ENCODE peak calls at places on chromosomes 3 and 15, in five cellular contexts. P is suprapubic skin, H is endothelial cell, Z is stomach, R is upper lobe of right lung. F is an unnamed sample.

GRCh38 chr3:4551826-4552442 is 58.8 kb downstream of the ITPR1 start:
- DNase-seq in P (no peak), H (no peak), R (no peak), Z (no peak), F (no peak)

GRCh38 chr15:99135194-99135593 is 30.3 kb downstream of the SYNM start:
- DNase-seq in R (no peak), Z (no peak), H (no peak), P (no peak), F (no peak)

GRCh38 chr3:169764164-169764452 is 752 bp downstream of the TERC start:
- DNase-seq in P (no peak), H (no peak), Z (no peak), R (no peak), F (no peak)

GRCh38 chr3:156664285-156665178 is 9.9 kb upstream of the TIPARP start:
- DNase-seq in Z (no peak), P (no peak), R (no peak), H (no peak), F (no peak)

GRCh38 chr15:65862682-65863081 is 6.6 kb upstream of the RAB11A start:
- DNase-seq in P (no peak), R (no peak), Z (peak; percentile 38), H (peak; percentile 38), F (no peak)

GRCh38 chr15:55552926-55553325 is 35.2 kb downstream of the PYGO1 start:
- DNase-seq in H (no peak), P (no peak), R (no peak), Z (no peak), F (no peak)

GRCh38 chr15:70604671-70605070 is 158.7 kb downstream of the UACA start:
- DNase-seq in H (no peak), R (no peak), P (no peak), Z (no peak), F (no peak)

GRCh38 chr3:39118079-39118478 is 10.6 kb downstream of the TTC21A start:
- DNase-seq in Z (no peak), H (no peak), R (no peak), P (no peak), F (no peak)

GRCh38 chr15:51336011-51336410 is 2.4 kb downstream of the CYP19A1 start:
- DNase-seq in Z (no peak), P (no peak), R (no peak), H (no peak), F (no peak)

GRCh38 chr3:194522579-194523046 is 35.8 kb upstream of the ATP13A3 start:
- DNase-seq in H (no peak), Z (no peak), P (no peak), R (no peak), F (no peak)

GRCh38 chr3:61378321-61378720 is 127.1 kb upstream of the FHIT start:
- DNase-seq in Z (no peak), R (no peak), P (no peak), H (no peak), F (no peak)

GRCh38 chr3:98010194-98010882 is 24.8 kb downstream of the GABRR3 start:
- DNase-seq in Z (no peak), R (no peak), H (no peak), P (no peak), F (no peak)

GRCh38 chr3:101195951-101196713 is 124.2 kb downstream of the IMPG2 start:
- DNase-seq in H (no peak), P (no peak), R (no peak), Z (no peak), F (no peak)

GRCh38 chr15:66826504-66826903 is 124.5 kb downstream of the SMAD6 start:
- DNase-seq in Z (no peak), R (peak; percentile 17), P (peak; percentile 22), H (no peak), F (no peak)

GRCh38 chr3:135041586-135041985 is 246.5 kb downstream of the EPHB1 start:
- DNase-seq in R (no peak), Z (no peak), H (no peak), P (no peak), F (no peak)

GRCh38 chr3:53328750-53329149 is 18.6 kb downstream of the DCP1A start:
- DNase-seq in R (no peak), Z (no peak), P (no peak), H (no peak), F (no peak)

GRCh38 chr3:142896201-142896755 is 7.4 kb upstream of the PCOLCE2 start:
- DNase-seq in Z (no peak), H (no peak), P (no peak), R (no peak), F (no peak)

GRCh38 chr15:38514601-38515000 is 50.0 kb downstream of the RASGRP1 start:
- DNase-seq in P (no peak), H (no peak), Z (no peak), R (no peak), F (no peak)

GRCh38 chr15:90885432-90886290 is 1.4 kb downstream of the FES start:
- DNase-seq in R (peak; percentile 91), H (peak; percentile 86), P (peak; percentile 91), Z (peak; percentile 77), F (peak; percentile 91)

GRCh38 chr15:90887037-90887481 is 2.8 kb downstream of the FES start:
- DNase-seq in P (no peak), Z (no peak), H (no peak), R (no peak), F (no peak)

GRCh38 chr15:90884719-90885431 is 571 bp downstream of the FES start:
- DNase-seq in H (no peak), Z (no peak), R (no peak), P (no peak), F (no peak)

GRCh38 chr15:90883971-90884718 is at the start of gene FES:
- DNase-seq in P (no peak), R (peak; percentile 92), Z (peak; percentile 67), H (peak; percentile 70), F (no peak)

GRCh38 chr15:90886291-90886614 is 1.9 kb downstream of the FES start:
- DNase-seq in R (no peak), P (no peak), H (no peak), Z (no peak), F (no peak)
- TF ChIP-seq CTCF in R (no peak), P (no peak), H (peak; percentile 18), Z (no peak), F (no peak)

GRCh38 chr3:152471814-152472605 is 203.3 kb downstream of the MBNL1 start:
- DNase-seq in Z (peak; percentile 62), R (no peak), P (peak; percentile 68), H (peak; percentile 40), F (no peak)
- TF ChIP-seq CTCF in Z (peak; percentile 59), R (peak; percentile 75), P (peak; percentile 67), H (peak; percentile 65), F (peak; percentile 77)

GRCh38 chr3:140096037-140096436 is 161.1 kb downstream of the CLSTN2 start:
- DNase-seq in Z (no peak), R (no peak), H (no peak), P (no peak), F (no peak)

GRCh38 chr3:140089403-140090072 is 154.6 kb downstream of the CLSTN2 start:
- DNase-seq in H (no peak), P (no peak), R (no peak), Z (no peak), F (no peak)

GRCh38 chr3:140093742-140094141 is 158.8 kb downstream of the CLSTN2 start:
- DNase-seq in P (no peak), R (no peak), Z (peak; percentile 59), H (no peak), F (no peak)

GRCh38 chr3:140091143-140091542 is 156.2 kb downstream of the CLSTN2 start:
- DNase-seq in P (no peak), Z (no peak), R (no peak), H (no peak), F (no peak)

DNA sequence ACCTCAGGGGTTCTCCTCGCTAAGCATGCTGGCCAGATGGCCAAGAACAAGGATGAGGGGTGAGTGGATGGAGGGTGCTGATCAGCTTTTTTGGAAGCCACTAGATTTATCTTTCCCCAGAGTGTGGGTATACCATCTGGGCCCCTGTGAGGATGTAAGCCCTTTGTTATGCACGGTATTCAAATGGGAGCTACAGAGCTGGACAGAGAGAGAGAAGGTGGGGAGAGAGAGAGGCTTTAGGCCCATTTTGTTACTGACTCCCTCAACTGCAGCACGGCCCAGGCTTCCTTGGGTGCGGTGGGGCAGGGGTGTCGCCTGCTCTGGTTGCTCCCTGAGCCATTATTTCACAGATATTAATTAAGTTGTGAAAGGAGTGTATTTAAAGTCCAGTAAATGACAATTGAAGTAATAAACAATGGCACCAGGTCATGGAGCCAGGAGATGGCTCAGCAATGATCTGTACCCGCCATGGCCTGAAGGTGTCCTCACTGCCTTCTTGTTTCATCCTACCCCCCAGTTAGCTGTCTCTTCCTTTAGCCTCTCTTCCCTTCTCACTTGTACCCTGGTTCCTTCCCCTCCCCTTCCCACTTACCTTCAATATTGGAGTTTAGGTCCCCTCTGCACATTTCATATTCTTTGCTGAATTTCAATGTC is 158.0 kb downstream of the CLSTN2 start:
- DNase-seq in Z (no peak), P (no peak), H (peak; percentile 9), R (no peak), F (no peak)
- TF ChIP-seq CTCF in Z (no peak), P (no peak), H (no peak), R (no peak), F (peak; percentile 17)

GRCh38 chr15:90340345-90340744 is 11.7 kb upstream of the ZNF774 start:
- DNase-seq in Z (no peak), H (no peak), P (no peak), R (no peak), F (no peak)
- TF ChIP-seq CTCF in Z (no peak), H (no peak), P (no peak), R (no peak), F (no peak)

GRCh38 chr3:94990952-94991705 is 928.3 kb downstream of the NSUN3 start:
- DNase-seq in H (no peak), P (no peak), Z (no peak), R (no peak), F (no peak)
- TF ChIP-seq CTCF in H (no peak), P (no peak), Z (no peak), R (no peak), F (peak; percentile 55)

GRCh38 chr3:122586918-122587317 is 9.5 kb downstream of the PARP15 start:
- DNase-seq in Z (no peak), H (no peak), R (no peak), P (no peak), F (no peak)

GRCh38 chr3:122590581-122590980 is 13.1 kb downstream of the PARP15 start:
- DNase-seq in P (no peak), R (no peak), H (no peak), Z (no peak), F (no peak)

GRCh38 chr3:122586098-122586497 is 8.6 kb downstream of the PARP15 start:
- DNase-seq in Z (no peak), H (no peak), R (no peak), P (no peak), F (no peak)

GRCh38 chr3:122587572-122587971 is 10.1 kb downstream of the PARP15 start:
- DNase-seq in R (no peak), H (no peak), Z (no peak), P (no peak), F (no peak)

DNA sequence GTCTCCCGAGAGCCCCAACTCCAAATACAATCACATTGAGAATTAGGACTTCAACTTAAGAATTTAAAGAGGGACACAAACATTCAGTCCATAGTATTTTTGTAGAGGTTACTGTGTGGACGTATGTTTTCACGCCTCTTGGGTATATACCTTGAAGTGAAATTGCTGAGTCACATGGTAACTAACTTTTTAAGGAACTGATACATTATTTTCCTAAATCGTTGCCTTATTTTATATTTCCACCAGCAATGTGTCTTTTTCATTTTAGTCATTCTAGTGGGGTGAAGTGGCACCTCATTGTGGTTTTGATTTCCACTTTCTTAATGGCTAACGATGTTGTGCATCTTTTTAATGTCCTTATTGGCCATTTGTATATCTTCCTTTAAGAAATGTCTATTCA is 11.8 kb downstream of the PARP15 start:
- DNase-seq in P (no peak), R (no peak), Z (no peak), H (no peak), F (no peak)
- TF ChIP-seq CTCF in P (no peak), R (no peak), Z (no peak), H (no peak), F (no peak)

GRCh38 chr3:37163262-37164020 is 10.9 kb downstream of the LRRFIP2 start:
- DNase-seq in R (no peak), P (no peak), Z (no peak), H (peak; percentile 12), F (no peak)
- TF ChIP-seq CTCF in R (no peak), P (no peak), Z (no peak), H (no peak), F (no peak)

F was measured in osteocyte.